ENCODE peak calls at places on chromosomes 3 and 15, in nine cellular contexts. S is sciatic nerve; M is stimulated activated CD8-positive, alpha-beta memory T cell treated with anti-CD3 and anti-CD28 coated beads, Interleukin-4, amount 100 ng/mL, for 1 hour; Q is AG04450; J is iPS-NIHi11; C is central memory CD4-positive, alpha-beta T cell; P is tibial nerve; U is progenitor cell of endocrine pancreas; G is NK-92 treated with Interleukin-12 subunit alpha and Interleukin-12 subunit beta, amount 100 ng/mL, for 24 hours. O is an unnamed sample.

GRCh38 chr3:13620281-13620680 is 71.4 kb downstream of the FBLN2 start:
- DNase-seq in G (no peak), J (no peak), P (no peak), Q (no peak), M (no peak), S (no peak), U (no peak), C (no peak), O (no peak)

GRCh38 chr3:54349231-54349647 is 226.9 kb downstream of the CACNA2D3 start:
- DNase-seq in G (no peak), P (no peak), M (no peak), Q (no peak), S (no peak), U (no peak), C (no peak), J (no peak), O (no peak)

GRCh38 chr3:31370093-31370666 is 162.5 kb upstream of the STT3B start:
- DNase-seq in G (no peak), U (no peak), C (no peak), Q (no peak), S (no peak), M (no peak), P (no peak), J (no peak), O (no peak)

GRCh38 chr3:69359916-69360315 is 26.0 kb downstream of the FRMD4B start:
- DNase-seq in U (no peak), S (no peak), G (no peak), Q (no peak), P (no peak), C (no peak), J (no peak), M (no peak), O (no peak)

GRCh38 chr3:57582470-57583168 is 14.5 kb downstream of the ARF4 start:
- DNase-seq in U (no peak), Q (no peak), S (no peak), G (no peak), P (no peak), M (no peak), C (no peak), J (peak), O (no peak)

GRCh38 chr3:115655761-115656282 is 32.5 kb downstream of the GAP43 start:
- DNase-seq in M (no peak), C (no peak), P (no peak), U (no peak), Q (no peak), S (no peak), G (no peak), J (no peak), O (no peak)

GRCh38 chr15:30859091-30859874 is 44.4 kb upstream of the FAN1 start:
- DNase-seq in C (peak), Q (peak), P (no peak), U (no peak), S (no peak), M (no peak), G (no peak), J (peak), O (no peak)

GRCh38 chr3:194379231-194379630 is 9.7 kb upstream of the LRRC15 start:
- DNase-seq in U (no peak), S (no peak), P (no peak), Q (no peak), G (no peak), M (no peak), J (no peak), C (no peak), O (no peak)

GRCh38 chr3:127773752-127774395 is 48.4 kb downstream of the MGLL start:
- DNase-seq in U (no peak), C (no peak), J (no peak), S (no peak), Q (no peak), G (no peak), M (no peak), P (no peak), O (no peak)

GRCh38 chr15:24862726-24863521 is 91.9 kb upstream of the SNRPN start:
- DNase-seq in U (no peak), S (no peak), J (peak), C (no peak), M (no peak), Q (no peak), P (no peak), G (no peak), O (no peak)

GRCh38 chr3:138646527-138646926 is 38.0 kb downstream of the FAIM start:
- DNase-seq in S (no peak), M (no peak), J (no peak), G (no peak), Q (no peak), C (no peak), P (no peak), U (no peak), O (no peak)

GRCh38 chr15:25849431-25849921 is 13.7 kb downstream of the ATP10A start:
- DNase-seq in Q (no peak), S (no peak), M (no peak), J (no peak), U (no peak), C (no peak), G (no peak), P (no peak), O (no peak)

GRCh38 chr15:51576451-51576850 is 46.1 kb downstream of the DMXL2 start:
- DNase-seq in Q (no peak), G (no peak), C (no peak), S (no peak), U (no peak), P (no peak), M (no peak), J (no peak), O (no peak)

GRCh38 chr15:83170474-83171165 is 37.0 kb downstream of the HDGFL3 start:
- DNase-seq in J (no peak), C (no peak), G (no peak), Q (peak), M (no peak), U (no peak), S (no peak), P (no peak), O (no peak)

GRCh38 chr15:74958320-74958907 is 1.8 kb upstream of the RPP25 start:
- DNase-seq in S (peak), M (no peak), J (peak), C (no peak), P (no peak), Q (no peak), G (no peak), U (no peak), O (peak)

GRCh38 chr3:161372321-161373260 is 1.3 kb upstream of the SPTSSB start:
- DNase-seq in P (no peak), S (peak), Q (no peak), G (no peak), J (peak), U (peak), M (no peak), C (peak), O (no peak)

GRCh38 chr3:171134170-171134569 is 107.7 kb upstream of the SLC2A2 start:
- DNase-seq in P (no peak), C (no peak), J (no peak), G (no peak), M (no peak), U (no peak), S (no peak), Q (no peak), O (no peak)

GRCh38 chr15:56383011-56383410 is 17.8 kb downstream of the TEX9 start:
- DNase-seq in S (no peak), U (no peak), C (no peak), G (no peak), M (no peak), P (no peak), J (no peak), Q (no peak), O (no peak)

O was measured in thoracic aorta.